ENCODE peak calls at places on chromosomes 2 and 18, in four cellular contexts. One of them, this sample, is unnamed.

GRCh38 chr2:48738806-48739205 is 16.7 kb downstream of the LHCGR start:
- DNase-seq in NB4: no peak
- DNase-seq in tibial nerve: no peak
- DNase-seq in breast epithelium: no peak
- DNase-seq in this sample: no peak

GRCh38 chr18:73669299-73669698 is 478.3 kb downstream of the FBXO15 start:
- DNase-seq in breast epithelium: no peak
- DNase-seq in tibial nerve: no peak
- DNase-seq in NB4: no peak
- DNase-seq in this sample: no peak

GRCh38 chr2:112162956-112163355 is 24.8 kb downstream of the FBLN7 start:
- DNase-seq in NB4: no peak
- DNase-seq in breast epithelium: no peak
- DNase-seq in tibial nerve: no peak
- DNase-seq in this sample: no peak

GRCh38 chr2:120142528-120143261 is 80.5 kb downstream of the TMEM185B start:
- DNase-seq in breast epithelium: no peak
- DNase-seq in NB4: no peak
- DNase-seq in tibial nerve: no peak
- DNase-seq in this sample: no peak

GRCh38 chr2:169071455-169071854 is 2.1 kb downstream of the DHRS9 start:
- DNase-seq in breast epithelium: no peak
- DNase-seq in NB4: peak
- DNase-seq in tibial nerve: no peak
- DNase-seq in this sample: no peak

GRCh38 chr2:47798628-47799027 is 15.7 kb downstream of the MSH6 start:
- DNase-seq in tibial nerve: no peak
- DNase-seq in NB4: peak
- DNase-seq in breast epithelium: no peak
- DNase-seq in this sample: no peak

GRCh38 chr18:39198376-39198775 is 1632.8 kb upstream of the CELF4 start:
- DNase-seq in NB4: no peak
- DNase-seq in tibial nerve: no peak
- DNase-seq in breast epithelium: no peak
- DNase-seq in this sample: no peak

GRCh38 chr2:10901160-10901559 is 10.6 kb upstream of the KCNF1 start:
- DNase-seq in breast epithelium: peak
- DNase-seq in NB4: peak
- DNase-seq in tibial nerve: no peak
- DNase-seq in this sample: no peak

GRCh38 chr18:11736656-11737055 is 47.6 kb downstream of the GNAL start:
- DNase-seq in breast epithelium: no peak
- DNase-seq in NB4: no peak
- DNase-seq in tibial nerve: no peak
- DNase-seq in this sample: no peak

GRCh38 chr2:201254331-201254730 is 6.0 kb upstream of the CASP8 start:
- DNase-seq in tibial nerve: no peak
- DNase-seq in NB4: peak
- DNase-seq in breast epithelium: no peak
- DNase-seq in this sample: no peak

GRCh38 chr2:100731535-100731981 is 88.4 kb upstream of the NPAS2 start:
- DNase-seq in tibial nerve: no peak
- DNase-seq in NB4: no peak
- DNase-seq in breast epithelium: no peak
- DNase-seq in this sample: no peak

GRCh38 chr18:944440-944839 is 39.8 kb downstream of the ADCYAP1 start:
- DNase-seq in tibial nerve: no peak
- DNase-seq in breast epithelium: no peak
- DNase-seq in NB4: no peak
- DNase-seq in this sample: no peak

GRCh38 chr2:196059491-196059960 is 9.1 kb downstream of the DNAH7 start:
- DNase-seq in tibial nerve: no peak
- DNase-seq in NB4: no peak
- DNase-seq in breast epithelium: peak
- DNase-seq in this sample: no peak

GRCh38 chr2:100242891-100243670 is 79.2 kb downstream of the LONRF2 start:
- DNase-seq in tibial nerve: no peak
- DNase-seq in breast epithelium: peak
- DNase-seq in NB4: peak
- DNase-seq in this sample: peak

GRCh38 chr2:162749456-162749855 is 89.1 kb downstream of the KCNH7 start:
- DNase-seq in breast epithelium: no peak
- DNase-seq in NB4: no peak
- DNase-seq in tibial nerve: no peak
- DNase-seq in this sample: no peak

GRCh38 chr2:162748566-162749215 is 89.9 kb downstream of the KCNH7 start:
- DNase-seq in NB4: no peak
- DNase-seq in breast epithelium: no peak
- DNase-seq in tibial nerve: no peak
- DNase-seq in this sample: no peak

GRCh38 chr2:162747974-162748373 is 90.6 kb downstream of the KCNH7 start:
- DNase-seq in NB4: no peak
- DNase-seq in tibial nerve: no peak
- DNase-seq in breast epithelium: no peak
- DNase-seq in this sample: no peak

DNA sequence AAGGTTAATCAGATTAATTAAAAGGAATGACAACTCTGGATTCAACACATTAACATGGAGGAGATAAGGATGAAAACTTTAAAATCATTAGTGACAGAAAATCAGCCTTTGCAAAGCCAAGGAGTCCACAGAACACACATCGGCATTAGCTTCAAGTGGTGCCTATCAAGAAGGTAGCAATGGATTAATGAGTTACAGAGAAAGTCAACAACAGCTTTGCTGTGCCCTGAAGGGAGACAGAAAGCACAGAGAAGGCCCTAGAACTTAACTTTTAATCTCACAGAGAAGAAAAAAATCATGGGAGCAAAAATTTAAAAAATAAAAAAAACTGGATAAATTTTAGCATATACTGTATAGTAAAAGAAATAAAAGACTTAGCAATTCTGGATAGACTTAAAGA is 88.5 kb downstream of the KCNH7 start:
- DNase-seq in NB4: no peak
- DNase-seq in tibial nerve: no peak
- DNase-seq in breast epithelium: no peak
- DNase-seq in this sample: no peak
- TF ChIP-seq POLR2A in NB4: no peak
- TF ChIP-seq POLR2A in tibial nerve: no peak
- TF ChIP-seq POLR2A in breast epithelium: no peak
- TF ChIP-seq POLR2A in this sample: no peak

DNA sequence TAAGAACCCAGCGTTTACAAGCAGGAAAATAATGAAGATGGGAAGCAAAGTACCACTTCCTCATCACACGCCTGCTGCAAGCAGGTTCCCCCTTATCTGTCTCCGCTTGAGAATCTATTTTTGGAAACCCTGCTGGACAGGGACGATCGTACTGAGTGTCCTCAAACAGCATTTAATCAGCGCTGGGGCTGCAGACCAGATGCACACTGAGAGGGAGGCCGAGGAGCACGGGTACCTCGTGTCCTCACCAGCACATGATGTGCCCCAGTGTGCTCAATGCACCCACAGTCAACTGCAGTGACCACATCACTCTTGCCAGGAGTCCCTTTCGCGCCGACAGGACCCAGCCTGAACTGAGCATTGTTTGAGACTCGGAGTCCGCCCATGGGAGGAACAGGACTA is 160.3 kb downstream of the HDAC4 start:
- DNase-seq in tibial nerve: no peak
- DNase-seq in NB4: peak
- DNase-seq in breast epithelium: no peak
- DNase-seq in this sample: no peak
- TF ChIP-seq POLR2A in tibial nerve: no peak
- TF ChIP-seq POLR2A in NB4: no peak
- TF ChIP-seq POLR2A in breast epithelium: no peak
- TF ChIP-seq POLR2A in this sample: no peak

GRCh38 chr18:13560306-13560705 is 166.1 kb downstream of the FAM210A start:
- DNase-seq in tibial nerve: no peak
- DNase-seq in NB4: no peak
- DNase-seq in breast epithelium: no peak
- DNase-seq in this sample: no peak

GRCh38 chr18:13564579-13564978 is 161.8 kb downstream of the FAM210A start:
- DNase-seq in tibial nerve: no peak
- DNase-seq in NB4: no peak
- DNase-seq in breast epithelium: no peak
- DNase-seq in this sample: no peak

GRCh38 chr18:13563390-13563805 is 163.0 kb downstream of the FAM210A start:
- DNase-seq in NB4: no peak
- DNase-seq in breast epithelium: no peak
- DNase-seq in tibial nerve: no peak
- DNase-seq in this sample: no peak

GRCh38 chr18:13565228-13565627 is 161.1 kb downstream of the FAM210A start:
- DNase-seq in breast epithelium: peak
- DNase-seq in tibial nerve: no peak
- DNase-seq in NB4: no peak
- DNase-seq in this sample: no peak

GRCh38 chr18:13562494-13563029 is 163.8 kb downstream of the FAM210A start:
- DNase-seq in breast epithelium: no peak
- DNase-seq in NB4: no peak
- DNase-seq in tibial nerve: no peak
- DNase-seq in this sample: no peak
- TF ChIP-seq POLR2A in breast epithelium: no peak
- TF ChIP-seq POLR2A in NB4: no peak
- TF ChIP-seq POLR2A in tibial nerve: no peak
- TF ChIP-seq POLR2A in this sample: no peak

GRCh38 chr2:218329826-218330651 is 26.6 kb upstream of the CATIP start:
- DNase-seq in breast epithelium: no peak
- DNase-seq in tibial nerve: no peak
- DNase-seq in NB4: peak
- DNase-seq in this sample: no peak
- TF ChIP-seq POLR2A in breast epithelium: no peak
- TF ChIP-seq POLR2A in tibial nerve: no peak
- TF ChIP-seq POLR2A in NB4: no peak
- TF ChIP-seq POLR2A in this sample: no peak

DNA sequence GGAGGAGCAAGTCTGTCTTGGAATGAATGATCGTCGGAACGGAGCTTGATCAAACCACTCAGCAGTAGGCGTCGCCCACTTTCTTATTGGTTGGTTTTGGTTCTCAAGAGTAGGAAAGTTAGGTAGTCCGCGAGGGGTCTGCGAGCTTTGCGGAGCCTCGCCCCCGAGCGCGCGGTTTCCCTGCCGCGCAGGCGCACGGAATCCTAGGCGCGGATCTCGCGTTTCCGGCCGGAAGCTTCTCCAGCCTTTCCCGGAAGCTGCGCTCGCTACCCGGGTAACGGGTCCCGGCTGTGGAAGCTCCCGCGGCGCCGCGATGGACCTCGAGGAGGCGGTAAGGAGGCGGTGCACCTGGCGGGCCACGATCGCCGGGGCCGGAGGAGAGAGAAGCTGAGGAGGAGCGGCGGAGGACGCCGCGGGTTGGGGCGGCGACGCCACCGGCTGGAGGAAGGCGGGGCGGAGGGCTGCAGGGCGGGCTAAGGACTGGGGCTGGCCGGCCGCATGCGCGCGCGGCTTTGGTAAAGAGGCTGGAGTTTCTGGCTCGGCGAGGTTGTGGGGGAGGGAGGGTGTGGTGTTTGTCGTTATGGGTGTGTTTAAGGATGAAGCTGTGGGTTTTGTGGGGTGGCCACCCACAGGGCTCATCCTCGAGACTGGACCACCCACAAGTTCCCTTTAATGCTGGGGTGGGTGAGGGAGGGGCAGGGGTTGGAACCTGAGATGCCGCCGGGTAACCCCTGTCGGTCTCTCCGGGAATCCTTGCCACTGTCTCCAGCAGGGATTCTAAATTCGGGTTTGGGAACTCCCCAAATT is at the start of gene TAF1B:
- DNase-seq in tibial nerve: peak
- DNase-seq in breast epithelium: peak
- DNase-seq in NB4: peak
- DNase-seq in this sample: peak
- TF ChIP-seq POLR2A in tibial nerve: no peak
- TF ChIP-seq POLR2A in breast epithelium: peak
- TF ChIP-seq POLR2A in NB4: peak
- TF ChIP-seq POLR2A in this sample: peak

GRCh38 chr2:9573013-9573708 is 17.5 kb upstream of the ADAM17 start:
- DNase-seq in NB4: no peak
- DNase-seq in breast epithelium: no peak
- DNase-seq in tibial nerve: no peak
- DNase-seq in this sample: no peak
- TF ChIP-seq POLR2A in NB4: no peak
- TF ChIP-seq POLR2A in breast epithelium: no peak
- TF ChIP-seq POLR2A in tibial nerve: no peak
- TF ChIP-seq POLR2A in this sample: no peak

GRCh38 chr18:70291295-70291574 is 2.4 kb downstream of the SOCS6 start:
- DNase-seq in tibial nerve: no peak
- DNase-seq in breast epithelium: no peak
- DNase-seq in NB4: no peak
- DNase-seq in this sample: no peak

GRCh38 chr18:70290482-70291294 is 1.8 kb downstream of the SOCS6 start:
- DNase-seq in breast epithelium: no peak
- DNase-seq in NB4: no peak
- DNase-seq in tibial nerve: no peak
- DNase-seq in this sample: peak

GRCh38 chr18:70288171-70288850 is 534 bp upstream of the SOCS6 start:
- DNase-seq in breast epithelium: no peak
- DNase-seq in tibial nerve: no peak
- DNase-seq in NB4: peak
- DNase-seq in this sample: peak

GRCh38 chr18:70288851-70289328 is at the start of gene SOCS6:
- DNase-seq in breast epithelium: no peak
- DNase-seq in tibial nerve: peak
- DNase-seq in NB4: peak
- DNase-seq in this sample: peak

GRCh38 chr18:70289351-70290330 is 796 bp downstream of the SOCS6 start:
- DNase-seq in breast epithelium: no peak
- DNase-seq in tibial nerve: no peak
- DNase-seq in NB4: peak
- DNase-seq in this sample: peak
- TF ChIP-seq POLR2A in breast epithelium: no peak
- TF ChIP-seq POLR2A in tibial nerve: no peak
- TF ChIP-seq POLR2A in NB4: no peak
- TF ChIP-seq POLR2A in this sample: no peak

DNA sequence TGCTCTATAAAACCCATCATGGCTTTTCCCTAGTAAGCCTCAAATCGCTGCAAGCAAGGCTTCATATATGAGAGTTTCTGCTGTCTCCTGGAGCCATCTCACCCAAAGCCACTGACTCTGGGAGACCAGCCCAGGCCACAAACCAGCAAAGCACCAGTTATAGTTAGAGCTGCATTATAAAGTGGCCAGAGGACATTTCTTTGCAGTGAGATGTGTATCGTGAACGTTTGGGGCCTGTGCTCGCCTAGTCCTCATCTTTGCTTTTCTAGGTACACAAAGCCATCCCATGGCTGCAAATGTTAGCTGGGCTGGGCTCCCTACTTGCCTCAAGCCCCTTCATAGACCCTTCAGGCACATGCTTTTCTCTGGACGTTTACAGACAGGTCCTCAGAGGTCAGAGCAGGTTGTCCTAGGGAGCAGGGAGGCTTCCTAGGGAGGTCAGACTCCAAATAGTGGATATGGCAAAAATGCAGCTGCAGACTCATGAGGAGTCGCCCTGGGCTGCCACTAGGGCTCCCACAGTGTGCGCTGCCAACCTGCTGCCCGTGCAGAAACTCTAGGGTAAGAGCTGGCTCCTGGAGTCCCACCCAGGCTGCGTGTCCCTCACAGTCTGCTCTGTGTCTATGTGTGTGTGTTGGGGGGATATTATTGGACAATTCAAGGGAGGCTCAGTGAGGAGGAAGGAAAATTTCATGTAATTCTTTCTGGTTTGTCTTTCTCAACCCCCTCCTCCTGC is 141.0 kb downstream of the RPIA start:
- DNase-seq in tibial nerve: no peak
- DNase-seq in NB4: peak
- DNase-seq in breast epithelium: no peak
- DNase-seq in this sample: no peak
- TF ChIP-seq POLR2A in tibial nerve: no peak
- TF ChIP-seq POLR2A in NB4: no peak
- TF ChIP-seq POLR2A in breast epithelium: no peak
- TF ChIP-seq POLR2A in this sample: no peak

GRCh38 chr2:178072383-178073301 is at the start of gene PDE11A:
- DNase-seq in tibial nerve: peak
- DNase-seq in breast epithelium: peak
- DNase-seq in NB4: peak
- DNase-seq in this sample: peak
- TF ChIP-seq POLR2A in tibial nerve: no peak
- TF ChIP-seq POLR2A in breast epithelium: no peak
- TF ChIP-seq POLR2A in NB4: no peak
- TF ChIP-seq POLR2A in this sample: no peak

This sample was measured in erythroblast.